ENCODE peak calls at places on chromosome 12, in nine cellular contexts. One of them, this sample, is unnamed.

GRCh38 chr12:10136637-10137205 is 6.7 kb upstream of the CLEC7A start:
- DNase-seq in ovary: no peak
- DNase-seq in sigmoid colon: no peak
- DNase-seq in SK-N-SH: no peak
- DNase-seq in A549: no peak
- DNase-seq in suprapubic skin: no peak
- DNase-seq in transverse colon: no peak
- DNase-seq in HepG2: peak
- DNase-seq in K562: no peak
- DNase-seq in this sample: no peak

GRCh38 chr12:46357438-46358324 is 14.9 kb downstream of the SLC38A2 start:
- DNase-seq in ovary: no peak
- DNase-seq in sigmoid colon: no peak
- DNase-seq in SK-N-SH: no peak
- DNase-seq in A549: no peak
- DNase-seq in suprapubic skin: no peak
- DNase-seq in transverse colon: no peak
- DNase-seq in HepG2: peak
- DNase-seq in K562: no peak
- DNase-seq in this sample: no peak

GRCh38 chr12:2198088-2198501 is 145.3 kb downstream of the CACNA1C start:
- DNase-seq in ovary: peak
- DNase-seq in sigmoid colon: peak
- DNase-seq in SK-N-SH: no peak
- DNase-seq in A549: no peak
- DNase-seq in suprapubic skin: no peak
- DNase-seq in transverse colon: no peak
- DNase-seq in HepG2: no peak
- DNase-seq in K562: no peak
- DNase-seq in this sample: no peak

GRCh38 chr12:132954471-132955048 is 1.5 kb downstream of the ZNF605 start:
- DNase-seq in ovary: no peak
- DNase-seq in sigmoid colon: no peak
- DNase-seq in SK-N-SH: no peak
- DNase-seq in A549: peak
- DNase-seq in suprapubic skin: no peak
- DNase-seq in transverse colon: no peak
- DNase-seq in HepG2: no peak
- DNase-seq in K562: no peak
- DNase-seq in this sample: no peak

GRCh38 chr12:130838284-130838950 is 633 bp downstream of the STX2 start:
- DNase-seq in ovary: peak
- DNase-seq in sigmoid colon: no peak
- DNase-seq in SK-N-SH: no peak
- DNase-seq in A549: peak
- DNase-seq in suprapubic skin: no peak
- DNase-seq in transverse colon: peak
- DNase-seq in HepG2: peak
- DNase-seq in K562: peak
- DNase-seq in this sample: peak

GRCh38 chr12:127079636-127080035 is 1187.3 kb upstream of the TMEM132C start:
- DNase-seq in ovary: no peak
- DNase-seq in sigmoid colon: no peak
- DNase-seq in SK-N-SH: no peak
- DNase-seq in A549: no peak
- DNase-seq in suprapubic skin: no peak
- DNase-seq in transverse colon: no peak
- DNase-seq in HepG2: no peak
- DNase-seq in K562: no peak
- DNase-seq in this sample: no peak

GRCh38 chr12:88247241-88247643 is 105.1 kb downstream of the TMTC3 start:
- DNase-seq in ovary: no peak
- DNase-seq in sigmoid colon: no peak
- DNase-seq in SK-N-SH: no peak
- DNase-seq in A549: peak
- DNase-seq in suprapubic skin: no peak
- DNase-seq in transverse colon: no peak
- DNase-seq in HepG2: no peak
- DNase-seq in K562: no peak
- DNase-seq in this sample: no peak

GRCh38 chr12:15049456-15050153 is 76.8 kb downstream of the PDE6H start:
- DNase-seq in ovary: no peak
- DNase-seq in sigmoid colon: no peak
- DNase-seq in SK-N-SH: no peak
- DNase-seq in A549: no peak
- DNase-seq in suprapubic skin: no peak
- DNase-seq in transverse colon: no peak
- DNase-seq in HepG2: no peak
- DNase-seq in K562: no peak
- DNase-seq in this sample: no peak

GRCh38 chr12:115267464-115267863 is 583.5 kb upstream of the TBX3 start:
- DNase-seq in ovary: no peak
- DNase-seq in sigmoid colon: no peak
- DNase-seq in SK-N-SH: no peak
- DNase-seq in A549: no peak
- DNase-seq in suprapubic skin: no peak
- DNase-seq in transverse colon: no peak
- DNase-seq in HepG2: no peak
- DNase-seq in K562: no peak
- DNase-seq in this sample: no peak

GRCh38 chr12:120993496-120993895 is 15.2 kb downstream of the HNF1A start:
- DNase-seq in ovary: no peak
- DNase-seq in sigmoid colon: no peak
- DNase-seq in SK-N-SH: no peak
- DNase-seq in A549: no peak
- DNase-seq in suprapubic skin: no peak
- DNase-seq in transverse colon: no peak
- DNase-seq in HepG2: no peak
- DNase-seq in K562: no peak
- DNase-seq in this sample: no peak

GRCh38 chr12:31849090-31849687 is 110.0 kb upstream of the RESF1 start:
- DNase-seq in ovary: no peak
- DNase-seq in sigmoid colon: no peak
- DNase-seq in SK-N-SH: no peak
- DNase-seq in A549: no peak
- DNase-seq in suprapubic skin: no peak
- DNase-seq in transverse colon: no peak
- DNase-seq in HepG2: no peak
- DNase-seq in K562: no peak
- DNase-seq in this sample: no peak

GRCh38 chr12:124910561-124911478 is 3.6 kb downstream of the UBC start:
- DNase-seq in ovary: no peak
- DNase-seq in sigmoid colon: no peak
- DNase-seq in SK-N-SH: no peak
- DNase-seq in A549: no peak
- DNase-seq in suprapubic skin: no peak
- DNase-seq in transverse colon: no peak
- DNase-seq in HepG2: no peak
- DNase-seq in K562: no peak
- DNase-seq in this sample: no peak
- TF ChIP-seq EP300 in ovary: no peak
- TF ChIP-seq EP300 in sigmoid colon: no peak
- TF ChIP-seq EP300 in SK-N-SH: no peak
- TF ChIP-seq EP300 in A549: no peak
- TF ChIP-seq EP300 in suprapubic skin: no peak
- TF ChIP-seq EP300 in transverse colon: no peak
- TF ChIP-seq EP300 in HepG2: no peak
- TF ChIP-seq EP300 in K562: no peak
- TF ChIP-seq EP300 in this sample: no peak

DNA sequence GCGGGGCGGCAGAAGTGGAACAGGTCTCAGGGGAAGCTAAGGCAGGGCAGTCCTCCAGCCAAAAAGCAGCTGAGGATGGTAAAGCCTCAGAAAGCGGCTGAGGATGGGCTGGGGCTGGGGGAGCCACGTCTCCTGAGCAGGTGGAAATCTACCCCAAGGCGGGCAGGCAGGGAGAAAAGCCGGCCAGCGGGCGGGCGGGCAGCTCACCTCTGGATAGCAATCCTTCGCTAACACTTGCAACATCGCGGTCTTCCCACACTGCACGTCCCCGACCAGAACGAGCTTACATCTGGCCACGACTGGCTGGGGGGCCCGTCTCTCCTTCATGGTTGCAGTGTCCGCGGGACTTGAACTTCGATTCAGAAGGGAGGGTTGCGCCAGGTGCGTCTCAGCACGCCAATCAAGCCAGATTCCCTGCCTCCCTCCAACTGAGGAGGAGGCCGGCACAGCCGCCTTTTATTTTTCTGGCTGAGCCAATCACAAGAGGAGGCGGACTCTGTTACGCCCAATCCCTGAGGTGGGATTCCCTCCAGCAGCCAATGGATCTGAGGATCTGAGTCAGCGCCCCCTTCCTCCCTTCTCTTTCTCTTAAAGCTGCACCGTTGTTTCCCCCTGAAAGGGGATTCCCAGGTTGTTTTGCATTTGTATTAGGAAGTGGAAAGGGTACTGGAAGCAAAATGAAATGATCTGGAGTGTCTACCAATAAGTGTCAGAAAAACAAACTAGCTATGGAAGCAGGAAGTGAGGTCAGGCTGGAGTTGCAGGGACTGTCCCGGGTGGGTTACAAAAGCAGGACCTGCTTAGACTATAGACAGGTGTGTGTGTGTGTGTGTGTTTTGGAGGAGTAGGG is at the start of gene RND1:
- DNase-seq in ovary: peak
- DNase-seq in sigmoid colon: peak
- DNase-seq in SK-N-SH: peak
- DNase-seq in A549: peak
- DNase-seq in suprapubic skin: peak
- DNase-seq in transverse colon: peak
- DNase-seq in HepG2: peak
- DNase-seq in K562: peak
- DNase-seq in this sample: peak
- TF ChIP-seq EP300 in ovary: no peak
- TF ChIP-seq EP300 in sigmoid colon: no peak
- TF ChIP-seq EP300 in SK-N-SH: no peak
- TF ChIP-seq EP300 in A549: no peak
- TF ChIP-seq EP300 in suprapubic skin: no peak
- TF ChIP-seq EP300 in transverse colon: no peak
- TF ChIP-seq EP300 in HepG2: no peak
- TF ChIP-seq EP300 in K562: no peak
- TF ChIP-seq EP300 in this sample: no peak

DNA sequence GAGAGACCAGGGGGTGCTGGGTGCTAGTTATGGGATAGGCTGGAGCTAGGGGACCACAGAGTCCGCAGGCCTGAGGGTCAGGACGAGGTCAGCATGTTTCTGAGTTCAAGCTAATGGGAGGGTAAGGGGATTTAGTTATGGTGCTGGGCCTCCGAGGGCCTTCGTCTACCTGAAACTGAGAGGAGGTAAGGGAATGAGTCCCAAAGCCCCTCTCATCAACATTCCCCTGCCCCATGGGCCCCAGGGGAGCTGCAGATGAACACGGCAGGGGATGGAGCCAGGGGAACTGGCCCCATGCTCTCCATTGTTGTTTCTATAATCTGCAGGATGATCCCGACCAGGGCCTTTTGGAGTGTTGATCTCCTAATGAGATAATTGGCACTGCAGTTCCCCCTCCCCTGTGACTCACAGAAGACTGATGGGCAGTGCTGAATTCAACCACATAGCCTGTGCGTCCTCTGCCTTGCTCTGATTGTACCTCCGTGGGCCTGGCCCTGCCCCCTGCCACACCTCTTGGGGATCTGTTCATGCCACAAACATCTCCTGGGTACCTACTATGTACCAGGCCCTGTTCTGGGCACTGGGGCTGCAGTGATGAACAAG is 21.4 kb downstream of the FAIM2 start:
- DNase-seq in ovary: no peak
- DNase-seq in sigmoid colon: no peak
- DNase-seq in SK-N-SH: peak
- DNase-seq in A549: no peak
- DNase-seq in suprapubic skin: no peak
- DNase-seq in transverse colon: no peak
- DNase-seq in HepG2: no peak
- DNase-seq in K562: no peak
- DNase-seq in this sample: no peak
- TF ChIP-seq EP300 in ovary: no peak
- TF ChIP-seq EP300 in sigmoid colon: no peak
- TF ChIP-seq EP300 in SK-N-SH: no peak
- TF ChIP-seq EP300 in A549: no peak
- TF ChIP-seq EP300 in suprapubic skin: no peak
- TF ChIP-seq EP300 in transverse colon: no peak
- TF ChIP-seq EP300 in HepG2: no peak
- TF ChIP-seq EP300 in K562: no peak
- TF ChIP-seq EP300 in this sample: no peak

DNA sequence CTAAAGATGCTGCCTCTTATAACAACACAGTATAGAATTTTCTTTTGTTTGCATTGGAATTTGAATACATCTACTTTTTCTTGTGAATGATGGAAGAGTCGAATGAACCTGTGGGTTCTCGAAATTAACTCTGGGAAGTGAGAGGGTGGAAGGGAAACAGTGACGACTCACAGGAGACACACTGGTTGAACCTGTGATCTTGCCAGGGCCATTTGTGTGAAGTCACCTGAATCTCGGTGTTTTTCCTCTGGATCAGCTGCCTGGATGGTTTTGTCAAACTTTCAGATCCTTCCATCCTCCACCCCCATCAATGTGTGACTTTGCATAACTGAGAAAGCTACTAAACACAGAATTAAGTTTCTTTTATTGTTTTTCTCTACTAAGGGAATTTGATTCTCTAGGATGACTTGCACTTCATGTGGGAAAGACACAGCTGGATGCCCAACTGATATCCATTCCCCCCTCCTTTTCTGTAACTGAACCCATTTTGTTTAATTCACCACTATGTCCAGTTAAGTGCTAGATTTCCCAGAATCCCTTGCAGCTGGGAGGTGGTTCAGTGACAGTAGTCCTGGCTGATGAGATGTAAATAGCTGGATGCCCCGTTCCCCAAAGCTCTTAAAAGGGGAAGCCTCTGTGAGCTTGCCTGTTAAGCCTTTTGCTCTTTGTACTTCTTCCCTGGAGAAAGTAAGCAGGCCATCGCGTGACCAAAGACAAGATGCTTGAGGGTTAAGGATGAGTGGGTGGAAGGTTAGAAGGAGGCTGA is 6.3 kb downstream of the PPFIBP1 start:
- DNase-seq in ovary: no peak
- DNase-seq in sigmoid colon: no peak
- DNase-seq in SK-N-SH: no peak
- DNase-seq in A549: no peak
- DNase-seq in suprapubic skin: no peak
- DNase-seq in transverse colon: no peak
- DNase-seq in HepG2: no peak
- DNase-seq in K562: peak
- DNase-seq in this sample: no peak
- TF ChIP-seq EP300 in ovary: no peak
- TF ChIP-seq EP300 in sigmoid colon: no peak
- TF ChIP-seq EP300 in SK-N-SH: no peak
- TF ChIP-seq EP300 in A549: no peak
- TF ChIP-seq EP300 in suprapubic skin: no peak
- TF ChIP-seq EP300 in transverse colon: no peak
- TF ChIP-seq EP300 in HepG2: no peak
- TF ChIP-seq EP300 in K562: no peak
- TF ChIP-seq EP300 in this sample: no peak

This sample was measured in stomach.